ENCODE peak calls at places on chromosomes 11 and 22, in eight cellular contexts. W is GM23338, X is H1, K is HCT116, R is SK-N-SH, D is K562, S is GM12878, M is HepG2. T is an unnamed sample.

GRCh38 chr11:104051806-104052205 is 15.4 kb downstream of the DDI1 start:
- DNase-seq in S (no peak), R (no peak), X (no peak), K (no peak), M (no peak), W (no peak), D (no peak), T (no peak)

GRCh38 chr11:15819679-15820286 is 536.6 kb downstream of the SOX6 start:
- DNase-seq in X (peak), R (no peak), S (no peak), W (peak), K (peak), D (peak), M (peak), T (peak)

GRCh38 chr22:25566812-25567211 is 2.3 kb downstream of the GRK3 start:
- DNase-seq in X (no peak), M (no peak), W (no peak), K (no peak), R (no peak), D (no peak), S (no peak), T (no peak)

GRCh38 chr11:83006877-83007330 is 64.8 kb downstream of the RAB30 start:
- DNase-seq in K (no peak), X (no peak), R (peak), M (no peak), W (no peak), S (peak), D (no peak), T (no peak)

GRCh38 chr11:17978553-17979287 is 34.1 kb downstream of the SERGEF start:
- DNase-seq in W (peak), D (peak), X (no peak), M (peak), S (no peak), R (peak), K (no peak), T (peak)

GRCh38 chr11:65574147-65574962 is 1.5 kb upstream of the EHBP1L1 start:
- DNase-seq in X (peak), R (peak), W (peak), S (peak), M (peak), K (peak), D (peak), T (peak)

GRCh38 chr11:91248199-91248807 is 976.3 kb upstream of the FAT3 start:
- DNase-seq in R (no peak), W (peak), M (peak), K (peak), S (no peak), D (peak), X (no peak), T (peak)

GRCh38 chr11:12330491-12331231 is 46.7 kb upstream of the PARVA start:
- DNase-seq in X (no peak), S (no peak), W (peak), K (no peak), M (no peak), R (no peak), D (no peak), T (no peak)

GRCh38 chr11:68342459-68343158 is 30.2 kb downstream of the LRP5 start:
- DNase-seq in R (peak), X (peak), D (no peak), M (no peak), K (peak), S (no peak), W (peak), T (no peak)

GRCh38 chr22:44032126-44032730 is 8.1 kb downstream of the PARVB start:
- DNase-seq in M (no peak), R (no peak), K (no peak), D (no peak), X (no peak), S (no peak), W (no peak), T (no peak)

GRCh38 chr11:71459767-71460320 is 6.8 kb downstream of the NADSYN1 start:
- DNase-seq in K (no peak), M (no peak), W (no peak), S (no peak), X (no peak), D (no peak), R (no peak), T (no peak)

GRCh38 chr11:75233688-75234295 is 6.8 kb upstream of the TPBGL start:
- DNase-seq in M (peak), X (no peak), W (peak), S (no peak), R (no peak), K (no peak), D (no peak), T (peak)

GRCh38 chr11:70109006-70109405 is 30.9 kb downstream of the ANO1 start:
- DNase-seq in D (no peak), R (no peak), X (no peak), S (no peak), M (no peak), W (no peak), K (no peak), T (no peak)

GRCh38 chr11:61951484-61952135 is 1.5 kb downstream of the BEST1 start:
- DNase-seq in X (no peak), D (peak), W (no peak), S (no peak), M (no peak), K (no peak), R (no peak), T (no peak)

GRCh38 chr11:12261551-12261950 is 115.8 kb upstream of the PARVA start:
- DNase-seq in K (no peak), M (no peak), W (no peak), S (no peak), R (no peak), X (no peak), D (no peak), T (no peak)

GRCh38 chr11:70948855-70949551 is 303.4 kb downstream of the SHANK2 start:
- DNase-seq in S (no peak), W (peak), X (no peak), K (no peak), M (no peak), D (no peak), R (peak), T (no peak)

GRCh38 chr11:97140885-97141494 is 751.2 kb downstream of the JRKL start:
- DNase-seq in D (peak), K (no peak), R (peak), M (peak), W (peak), S (no peak), X (no peak), T (no peak)

GRCh38 chr22:41369089-41369745 is 12.5 kb upstream of the TEF start:
- DNase-seq in S (no peak), W (no peak), X (no peak), M (no peak), R (no peak), D (no peak), K (no peak), T (no peak)

GRCh38 chr11:1924121-1924520 is 4.6 kb downstream of the TNNT3 start:
- DNase-seq in D (no peak), R (no peak), S (no peak), W (no peak), K (no peak), X (no peak), M (no peak), T (no peak)

GRCh38 chr11:128469220-128469619 is 118.1 kb downstream of the ETS1 start:
- DNase-seq in R (no peak), W (no peak), M (no peak), D (no peak), X (no peak), S (peak), K (no peak), T (no peak)

GRCh38 chr11:94769897-94770296 is 1.7 kb downstream of the AMOTL1 start:
- DNase-seq in M (no peak), W (no peak), X (no peak), K (no peak), S (no peak), D (no peak), R (no peak), T (peak)

GRCh38 chr11:123549901-123550619 is 104.4 kb downstream of the SCN3B start:
- DNase-seq in M (no peak), S (no peak), D (no peak), X (no peak), K (no peak), R (no peak), W (no peak), T (no peak)

GRCh38 chr11:93817426-93818348 is 32.7 kb downstream of the VSTM5 start:
- DNase-seq in M (no peak), R (no peak), W (no peak), D (no peak), S (no peak), K (no peak), X (no peak), T (no peak)

GRCh38 chr22:29073618-29074275 is 912 bp downstream of the KREMEN1 start:
- DNase-seq in D (no peak), M (peak), X (no peak), K (no peak), S (no peak), R (no peak), W (peak), T (no peak)

GRCh38 chr22:46251816-46252380 is 1.8 kb upstream of the CDPF1 start:
- DNase-seq in K (no peak), M (no peak), W (no peak), D (no peak), X (no peak), R (no peak), S (no peak), T (no peak)
- H3K4me2 ChIP-seq in K (peak), M (peak), W (no peak), D (peak), X (peak), R (peak), S (no peak), T (no peak)

GRCh38 chr22:45552580-45553332 is 50.1 kb downstream of the FBLN1 start:
- DNase-seq in W (peak), D (no peak), X (no peak), M (no peak), S (no peak), K (no peak), R (peak), T (no peak)
- TF ChIP-seq POLR2AphosphoS5 in W (no peak), D (no peak), X (no peak), M (no peak), S (no peak), K (no peak), R (no peak), T (no peak)

GRCh38 chr11:130620566-130620965 is 172.1 kb downstream of the ADAMTS15 start:
- DNase-seq in W (no peak), S (no peak), R (no peak), K (no peak), M (no peak), X (no peak), D (no peak), T (no peak)
- H3K4me2 ChIP-seq in W (no peak), S (no peak), R (no peak), K (no peak), M (no peak), X (no peak), D (no peak), T (no peak)

DNA sequence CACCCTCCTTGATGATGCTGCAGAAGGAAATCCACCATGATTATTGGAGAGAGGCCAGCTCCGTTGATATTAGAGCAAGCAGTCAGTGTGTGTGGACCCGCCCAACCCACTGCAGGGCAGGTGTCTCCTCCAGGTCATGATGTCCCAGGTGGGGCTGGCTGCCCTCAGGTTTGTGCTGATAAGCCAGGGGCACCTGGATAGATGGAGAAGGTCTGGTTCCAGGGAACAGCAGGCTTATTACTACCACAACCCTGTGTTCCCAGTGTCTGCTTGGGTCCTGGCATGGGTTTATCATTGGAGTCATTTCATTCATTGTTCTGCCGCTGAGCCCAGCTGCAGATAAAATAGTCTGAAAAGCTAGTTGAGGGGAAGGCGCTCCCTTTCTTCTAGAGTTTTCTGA is 181.1 kb upstream of the NECTIN1 start:
- DNase-seq in D (no peak), R (no peak), W (no peak), K (no peak), X (no peak), M (no peak), S (no peak), T (no peak)
- TF ChIP-seq POLR2AphosphoS5 in D (no peak), R (no peak), W (no peak), K (no peak), X (no peak), M (no peak), S (no peak), T (no peak)

DNA sequence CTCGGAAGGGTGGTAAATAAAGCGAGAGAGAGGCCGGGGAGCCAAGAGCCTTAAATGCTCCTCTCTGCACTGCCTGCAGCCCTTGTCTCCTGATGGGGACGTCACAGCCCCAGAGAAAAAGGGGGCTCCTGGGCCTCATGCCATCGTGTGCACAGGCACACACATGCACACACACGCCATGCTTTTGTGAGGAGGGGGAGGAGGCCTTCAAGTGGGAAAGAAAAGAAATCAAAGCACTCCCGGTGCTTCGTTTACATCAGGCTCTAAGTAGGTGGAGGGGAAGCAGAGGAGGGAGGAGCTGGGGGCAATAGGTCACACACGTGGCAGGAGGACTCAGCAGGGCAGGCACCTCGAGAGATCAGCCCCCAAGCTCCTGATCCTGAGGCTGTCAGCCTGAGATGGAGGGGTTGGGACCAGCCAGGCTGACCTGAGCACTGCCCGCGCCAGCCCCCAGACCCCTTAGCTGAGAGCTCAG is 68.2 kb upstream of the NECTIN1 start:
- DNase-seq in K (no peak), D (no peak), X (no peak), M (no peak), R (no peak), S (no peak), W (peak), T (no peak)
- H3K4me2 ChIP-seq in K (no peak), D (no peak), X (peak), M (no peak), R (no peak), S (no peak), W (peak), T (no peak)

GRCh38 chr11:121669422-121669821 is 216.7 kb upstream of the SORL1-AS1 start:
- DNase-seq in W (no peak), X (no peak), K (no peak), D (no peak), R (no peak), M (no peak), S (no peak), T (no peak)

GRCh38 chr11:121672630-121673487 is 220.1 kb upstream of the SORL1-AS1 start:
- DNase-seq in R (peak), X (no peak), W (no peak), M (no peak), D (no peak), S (no peak), K (no peak), T (no peak)

GRCh38 chr11:121670792-121671275 is 218.1 kb upstream of the SORL1-AS1 start:
- DNase-seq in W (no peak), M (no peak), S (no peak), K (no peak), D (no peak), X (no peak), R (peak), T (no peak)

GRCh38 chr11:121671276-121672168 is 218.8 kb upstream of the SORL1-AS1 start:
- DNase-seq in D (no peak), X (no peak), K (no peak), R (peak), S (no peak), M (no peak), W (no peak), T (no peak)
- TF ChIP-seq POLR2AphosphoS5 in D (no peak), X (no peak), K (no peak), R (no peak), S (no peak), M (no peak), W (no peak), T (no peak)

GRCh38 chr22:37805878-37806277 is 1.9 kb upstream of the GCAT start:
- DNase-seq in K (no peak), X (no peak), R (no peak), D (no peak), M (no peak), S (no peak), W (no peak), T (no peak)

GRCh38 chr22:37804502-37804885 is 3.2 kb upstream of the GCAT start:
- DNase-seq in D (no peak), W (peak), K (no peak), R (peak), X (no peak), S (no peak), M (no peak), T (no peak)

GRCh38 chr22:37806409-37807338 is 1.1 kb upstream of the GCAT start:
- DNase-seq in R (peak), D (peak), K (no peak), X (no peak), S (no peak), W (peak), M (peak), T (peak)

GRCh38 chr22:37803636-37804371 is 3.9 kb upstream of the GCAT start:
- DNase-seq in X (no peak), S (no peak), W (peak), D (no peak), M (no peak), R (no peak), K (no peak), T (no peak)

GRCh38 chr22:37804886-37805857 is 2.6 kb upstream of the GCAT start:
- DNase-seq in M (peak), K (peak), D (no peak), W (peak), S (no peak), R (peak), X (no peak), T (peak)
- H3K4me2 ChIP-seq in M (peak), K (peak), D (no peak), W (peak), S (peak), R (peak), X (peak), T (peak)

DNA sequence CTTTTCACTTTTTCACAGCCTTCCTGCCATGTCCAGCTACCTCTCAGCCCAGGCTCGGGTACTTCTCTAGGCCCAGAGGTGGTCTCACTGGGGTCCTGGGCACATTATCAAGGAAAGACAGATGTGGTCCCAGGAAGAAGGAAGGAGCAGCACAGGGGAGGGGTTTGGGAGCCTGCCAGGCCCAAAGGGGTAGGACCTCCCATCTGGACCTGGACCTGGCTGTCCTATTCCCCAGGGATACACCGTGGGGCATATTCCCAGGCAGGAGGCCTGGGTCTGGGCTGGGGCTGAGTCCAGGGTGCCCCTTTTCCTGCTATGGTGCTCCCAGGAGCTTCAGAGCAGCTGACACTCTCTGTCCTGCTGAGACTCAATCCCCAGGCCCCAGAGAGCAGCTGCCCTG is 232.1 kb downstream of the BUD13 start:
- DNase-seq in X (no peak), W (no peak), K (no peak), S (no peak), R (no peak), M (no peak), D (no peak), T (no peak)
- TF ChIP-seq POLR2AphosphoS5 in X (no peak), W (no peak), K (no peak), S (no peak), R (no peak), M (no peak), D (no peak), T (no peak)

GRCh38 chr11:64165842-64166635 is at the start of gene MACROD1:
- DNase-seq in K (peak), X (no peak), R (peak), W (peak), D (peak), S (no peak), M (peak), T (peak)
- H3K4me2 ChIP-seq in K (peak), X (peak), R (peak), W (peak), D (peak), S (peak), M (peak), T (peak)

GRCh38 chr11:11211888-11212287 is 141.2 kb downstream of the CSNK2A3 start:
- DNase-seq in W (no peak), M (no peak), K (no peak), D (no peak), S (no peak), X (no peak), R (no peak), T (no peak)
- TF ChIP-seq POLR2AphosphoS5 in W (no peak), M (no peak), K (no peak), D (no peak), S (no peak), X (no peak), R (no peak), T (no peak)

T was measured in endothelial cell of umbilical vein.